ENCODE peak calls at places on chromosomes 5 and 9, in six cellular contexts. V, P, X, B, N and S are unnamed samples.

GRCh38 chr9:127858041-127858512 is 3.6 kb upstream of the ENG start:
- DNase-seq in V (no peak), X (no peak), P (no peak), N (no peak), B (peak), S (peak)

GRCh38 chr9:4550777-4551476 is 60.7 kb downstream of the SLC1A1 start:
- DNase-seq in N (no peak), V (no peak), X (no peak), P (no peak), B (no peak), S (no peak)

GRCh38 chr5:43193171-43193951 is 1.3 kb downstream of the NIM1K start:
- DNase-seq in X (peak), P (no peak), B (no peak), V (peak), N (peak), S (no peak)

GRCh38 chr9:5269249-5269715 is 35.2 kb downstream of the RLN2 start:
- DNase-seq in B (no peak), P (no peak), N (no peak), X (no peak), V (no peak), S (no peak)

GRCh38 chr5:77076961-77077820 is 9.9 kb downstream of the ZBED3 start:
- DNase-seq in B (no peak), N (no peak), X (no peak), P (peak), V (peak), S (no peak)

GRCh38 chr5:147949711-147950573 is 43.6 kb upstream of the C5orf46 start:
- DNase-seq in P (no peak), N (peak), V (peak), X (no peak), B (no peak), S (no peak)

GRCh38 chr5:116455061-116455460 is 119.6 kb downstream of the SEMA6A start:
- DNase-seq in V (no peak), N (no peak), P (no peak), B (no peak), X (no peak), S (no peak)

GRCh38 chr9:111943746-111944145 is 47.1 kb downstream of the UGCG start:
- DNase-seq in N (no peak), P (no peak), V (no peak), X (no peak), B (no peak), S (no peak)

GRCh38 chr9:21504113-21504512 is 22.0 kb upstream of the IFNE start:
- DNase-seq in P (no peak), N (no peak), V (no peak), X (no peak), B (no peak), S (no peak)

GRCh38 chr5:111551569-111552275 is 39.4 kb upstream of the STARD4 start:
- DNase-seq in P (no peak), V (no peak), N (no peak), B (no peak), X (no peak), S (no peak)

GRCh38 chr9:121707477-121708424 is 56.3 kb downstream of the DAB2IP start:
- DNase-seq in X (no peak), B (no peak), N (peak), P (no peak), V (no peak), S (no peak)